ENCODE peak calls at places on chromosome 17, in four cellular contexts. One of them, this sample, is unnamed.

GRCh38 chr17:16662936-16663335 is 9.3 kb upstream of the ZNF624 start:
- DNase-seq in body of pancreas: no peak
- DNase-seq in brain microvascular endothelial cell: no peak
- DNase-seq in fibroblast of lung: no peak
- DNase-seq in this sample: no peak

GRCh38 chr17:77391668-77392375 is 251.1 kb downstream of the SEC14L1 start:
- DNase-seq in fibroblast of lung: peak; percentile 98
- DNase-seq in body of pancreas: no peak
- DNase-seq in brain microvascular endothelial cell: peak; percentile 91
- DNase-seq in this sample: peak; percentile 93

GRCh38 chr17:50956750-50957523 is 90.8 kb upstream of the TOB1 start:
- DNase-seq in body of pancreas: peak; percentile 71
- DNase-seq in fibroblast of lung: peak; percentile 56
- DNase-seq in brain microvascular endothelial cell: peak; percentile 44
- DNase-seq in this sample: peak; percentile 66

GRCh38 chr17:41906465-41907184 is 12.1 kb downstream of the ACLY start:
- DNase-seq in body of pancreas: no peak
- DNase-seq in fibroblast of lung: peak; percentile 36
- DNase-seq in brain microvascular endothelial cell: no peak
- DNase-seq in this sample: peak; percentile 69

GRCh38 chr17:37067555-37068111 is 118.9 kb downstream of the AATF start:
- DNase-seq in body of pancreas: peak; percentile 54
- DNase-seq in brain microvascular endothelial cell: peak; percentile 80
- DNase-seq in fibroblast of lung: peak; percentile 71
- DNase-seq in this sample: peak; percentile 87

GRCh38 chr17:44523672-44523972 is 20.4 kb upstream of the GPATCH8 start:
- DNase-seq in body of pancreas: no peak
- DNase-seq in brain microvascular endothelial cell: no peak
- DNase-seq in fibroblast of lung: no peak
- DNase-seq in this sample: no peak

GRCh38 chr17:81832608-81833159 is 407 bp downstream of the MCRIP1 start:
- DNase-seq in fibroblast of lung: no peak
- DNase-seq in brain microvascular endothelial cell: no peak
- DNase-seq in body of pancreas: no peak
- DNase-seq in this sample: peak; percentile 27

GRCh38 chr17:80123791-80124190 is 22.4 kb downstream of the GAA start:
- DNase-seq in brain microvascular endothelial cell: no peak
- DNase-seq in fibroblast of lung: peak; percentile 46
- DNase-seq in body of pancreas: peak; percentile 57
- DNase-seq in this sample: no peak

GRCh38 chr17:79814624-79814965 is 17.7 kb upstream of the CBX8 start:
- DNase-seq in fibroblast of lung: no peak
- DNase-seq in brain microvascular endothelial cell: no peak
- DNase-seq in body of pancreas: no peak
- DNase-seq in this sample: no peak

GRCh38 chr17:64203630-64204029 is 59.4 kb downstream of the TEX2 start:
- DNase-seq in fibroblast of lung: no peak
- DNase-seq in body of pancreas: no peak
- DNase-seq in brain microvascular endothelial cell: no peak
- DNase-seq in this sample: no peak

GRCh38 chr17:41424111-41424635 is at the start of gene KRT37:
- DNase-seq in body of pancreas: no peak
- DNase-seq in brain microvascular endothelial cell: no peak
- DNase-seq in fibroblast of lung: no peak
- DNase-seq in this sample: no peak

GRCh38 chr17:39704821-39705551 is 5.1 kb downstream of the ERBB2 start:
- DNase-seq in body of pancreas: no peak
- DNase-seq in fibroblast of lung: peak; percentile 33
- DNase-seq in brain microvascular endothelial cell: peak; percentile 27
- DNase-seq in this sample: peak; percentile 48
- TF ChIP-seq CTCF in body of pancreas: peak; percentile 52
- TF ChIP-seq CTCF in fibroblast of lung: peak; percentile 30
- TF ChIP-seq CTCF in brain microvascular endothelial cell: peak; percentile 42
- TF ChIP-seq CTCF in this sample: peak; percentile 52

DNA sequence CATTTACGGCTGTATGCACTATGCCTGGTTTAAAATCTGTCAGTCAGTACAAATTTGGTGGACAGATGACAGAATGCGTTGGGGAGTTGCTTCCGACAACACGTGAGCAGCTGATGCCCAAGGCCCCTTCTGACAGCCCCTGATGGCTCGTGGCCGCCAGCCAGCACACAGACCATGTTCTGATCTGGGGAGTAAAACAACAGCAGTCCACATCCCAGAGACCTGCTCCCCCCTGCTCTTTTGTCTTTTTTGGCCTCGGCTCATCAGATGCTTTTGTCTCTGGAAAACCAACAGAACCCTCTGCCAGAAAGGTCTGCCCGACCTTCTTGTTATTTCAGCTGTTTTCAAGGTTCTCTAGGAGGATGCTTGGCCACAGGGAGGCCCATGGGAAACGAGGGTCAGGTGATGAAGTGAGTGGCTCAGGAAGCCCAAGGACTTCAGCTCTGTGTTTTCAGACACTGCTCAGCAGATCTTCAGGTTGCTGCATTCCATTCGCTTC is 10.8 kb downstream of the ARSG start:
- DNase-seq in body of pancreas: no peak
- DNase-seq in brain microvascular endothelial cell: peak; percentile 40
- DNase-seq in fibroblast of lung: no peak
- DNase-seq in this sample: no peak
- TF ChIP-seq CTCF in body of pancreas: no peak
- TF ChIP-seq CTCF in brain microvascular endothelial cell: no peak
- TF ChIP-seq CTCF in fibroblast of lung: no peak
- TF ChIP-seq CTCF in this sample: no peak

GRCh38 chr17:8695241-8695640 is 49.4 kb downstream of the CCDC42 start:
- DNase-seq in brain microvascular endothelial cell: no peak
- DNase-seq in fibroblast of lung: no peak
- DNase-seq in body of pancreas: no peak
- DNase-seq in this sample: no peak
- TF ChIP-seq CTCF in brain microvascular endothelial cell: no peak
- TF ChIP-seq CTCF in fibroblast of lung: no peak
- TF ChIP-seq CTCF in body of pancreas: no peak
- TF ChIP-seq CTCF in this sample: no peak

GRCh38 chr17:75845058-75845711 is 981 bp upstream of the UNC13D start:
- DNase-seq in body of pancreas: peak; percentile 96
- DNase-seq in fibroblast of lung: peak; percentile 52
- DNase-seq in brain microvascular endothelial cell: peak; percentile 66
- DNase-seq in this sample: peak; percentile 65
- TF ChIP-seq CTCF in body of pancreas: peak; percentile 99
- TF ChIP-seq CTCF in fibroblast of lung: peak; percentile 52
- TF ChIP-seq CTCF in brain microvascular endothelial cell: peak; percentile 84
- TF ChIP-seq CTCF in this sample: peak; percentile 81

DNA sequence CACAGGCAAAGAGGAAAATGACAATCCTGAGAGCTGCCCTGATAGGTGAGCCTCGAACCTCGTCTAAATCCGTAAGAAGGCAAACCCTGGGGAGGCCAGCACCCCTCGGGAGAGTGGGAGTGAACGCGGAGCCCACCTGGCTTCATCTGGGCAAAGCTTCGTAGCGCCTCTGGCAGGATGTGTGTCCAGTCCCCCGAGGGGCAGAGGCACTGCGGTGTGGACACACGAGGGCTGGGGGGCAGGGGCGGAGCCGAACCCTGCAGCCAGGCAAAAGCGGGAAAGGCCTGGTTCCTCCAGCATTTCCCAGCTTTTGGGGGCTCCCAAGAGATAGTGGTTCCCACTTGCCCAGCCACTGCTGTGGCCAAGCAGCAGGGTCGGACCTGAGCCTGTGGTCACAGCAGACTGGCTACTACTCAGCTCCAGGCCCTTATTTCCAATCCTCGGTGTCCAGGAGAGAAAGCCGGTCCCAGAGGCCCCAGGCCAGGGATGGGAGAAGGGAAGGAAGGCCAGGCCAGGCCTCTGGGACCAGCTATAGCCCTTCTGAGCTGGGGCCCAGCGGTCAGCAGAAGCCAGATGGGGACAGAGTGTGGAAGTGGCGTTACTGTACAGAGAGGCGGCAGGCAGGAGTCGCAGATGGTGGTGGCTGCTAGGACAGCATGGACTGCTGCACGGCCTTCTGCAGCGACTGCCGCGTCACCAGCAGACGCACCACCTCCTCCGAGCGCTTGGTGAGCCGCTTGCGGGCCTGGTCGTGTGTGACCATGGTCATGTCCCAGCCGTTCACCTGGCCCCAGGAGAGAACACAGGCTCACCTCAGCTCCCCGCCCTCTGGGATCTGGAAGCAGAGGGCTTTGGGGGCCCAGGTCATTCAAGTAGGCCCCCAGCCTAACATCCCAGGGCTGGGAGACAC is 5.0 kb downstream of the TAX1BP3 start:
- DNase-seq in brain microvascular endothelial cell: no peak
- DNase-seq in body of pancreas: no peak
- DNase-seq in fibroblast of lung: no peak
- DNase-seq in this sample: no peak
- TF ChIP-seq CTCF in brain microvascular endothelial cell: no peak
- TF ChIP-seq CTCF in body of pancreas: no peak
- TF ChIP-seq CTCF in fibroblast of lung: no peak
- TF ChIP-seq CTCF in this sample: no peak

GRCh38 chr17:27294689-27295630 is 1.0 kb downstream of the WSB1 start:
- DNase-seq in fibroblast of lung: peak; percentile 94
- DNase-seq in body of pancreas: peak; percentile 63
- DNase-seq in brain microvascular endothelial cell: peak; percentile 67
- DNase-seq in this sample: peak; percentile 94

GRCh38 chr17:27295945-27296344 is 2.0 kb downstream of the WSB1 start:
- DNase-seq in brain microvascular endothelial cell: no peak
- DNase-seq in body of pancreas: no peak
- DNase-seq in fibroblast of lung: no peak
- DNase-seq in this sample: no peak

GRCh38 chr17:27296427-27296979 is 2.6 kb downstream of the WSB1 start:
- DNase-seq in fibroblast of lung: peak; percentile 91
- DNase-seq in body of pancreas: no peak
- DNase-seq in brain microvascular endothelial cell: peak; percentile 25
- DNase-seq in this sample: peak; percentile 89

GRCh38 chr17:27293359-27293897 is 486 bp upstream of the WSB1 start:
- DNase-seq in body of pancreas: peak; percentile 30
- DNase-seq in fibroblast of lung: no peak
- DNase-seq in brain microvascular endothelial cell: no peak
- DNase-seq in this sample: no peak

DNA sequence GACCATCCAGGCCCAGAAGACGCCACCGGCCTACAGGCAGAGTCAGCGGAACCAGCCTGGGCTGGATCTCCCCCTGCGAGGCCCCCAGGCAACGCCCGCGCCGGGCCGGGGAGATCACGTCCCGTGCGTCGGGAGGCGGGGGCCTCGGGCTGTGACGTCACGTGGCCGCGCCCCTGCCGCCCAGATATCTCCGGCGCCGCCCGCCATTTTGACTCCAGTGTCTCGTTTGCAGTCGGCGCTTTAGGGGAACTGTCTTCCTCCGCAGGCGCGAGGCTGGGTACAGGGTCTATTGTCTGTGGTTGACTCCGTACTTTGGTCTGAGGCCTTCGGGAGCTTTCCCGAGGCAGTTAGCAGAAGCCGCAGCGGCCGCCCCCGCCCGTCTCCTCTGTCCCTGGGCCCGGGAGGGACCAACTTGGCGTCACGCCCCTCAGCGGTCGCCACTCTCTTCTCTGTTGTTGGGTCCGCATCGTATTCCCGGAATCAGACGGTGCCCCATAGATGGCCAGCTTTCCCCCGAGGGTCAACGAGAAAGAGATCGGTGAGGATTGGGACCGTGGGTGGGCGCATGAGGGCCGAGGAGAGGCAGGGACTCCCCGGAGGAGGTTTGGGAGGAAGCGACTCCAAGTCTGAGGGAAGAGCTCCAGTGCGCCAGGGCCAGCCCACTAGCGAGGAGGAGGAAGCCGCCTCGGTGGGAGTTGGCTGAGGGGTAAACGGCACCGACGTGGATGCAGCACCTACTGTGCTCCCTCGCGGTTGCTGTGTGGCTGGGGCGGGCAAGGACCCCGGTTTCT is at the start of gene WSB1:
- DNase-seq in body of pancreas: peak; percentile 92
- DNase-seq in fibroblast of lung: peak; percentile 94
- DNase-seq in brain microvascular endothelial cell: peak; percentile 84
- DNase-seq in this sample: peak; percentile 93
- TF ChIP-seq CTCF in body of pancreas: no peak
- TF ChIP-seq CTCF in fibroblast of lung: no peak
- TF ChIP-seq CTCF in brain microvascular endothelial cell: no peak
- TF ChIP-seq CTCF in this sample: no peak

DNA sequence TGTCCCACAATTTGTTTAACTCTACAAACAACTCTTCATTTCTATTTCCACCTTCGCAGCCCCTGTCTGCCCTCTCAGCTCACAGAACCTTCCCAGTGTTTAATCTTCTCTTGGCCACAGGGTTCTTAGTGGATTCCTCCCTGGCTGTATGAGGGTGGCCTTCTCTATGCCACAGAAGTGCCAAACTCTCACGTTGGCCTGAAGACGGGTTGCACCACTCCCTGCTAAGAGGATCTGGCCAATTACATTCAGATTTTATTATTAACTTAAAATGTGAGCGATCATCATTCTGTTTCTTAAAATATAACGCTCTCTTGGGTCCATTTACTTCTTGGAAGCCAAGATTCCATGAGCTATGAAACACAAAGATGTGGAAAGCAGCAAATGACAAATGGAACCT is 91.4 kb upstream of the NOG start:
- DNase-seq in body of pancreas: no peak
- DNase-seq in brain microvascular endothelial cell: no peak
- DNase-seq in fibroblast of lung: no peak
- DNase-seq in this sample: no peak
- TF ChIP-seq CTCF in body of pancreas: no peak
- TF ChIP-seq CTCF in brain microvascular endothelial cell: no peak
- TF ChIP-seq CTCF in fibroblast of lung: no peak
- TF ChIP-seq CTCF in this sample: no peak

This sample was measured in fibroblast of villous mesenchyme.